ENCODE peak calls at places on chromosomes 5 and 9, in nine cellular contexts. J is neuronal stem cell; P is Peyer's patch; B is CD8-positive, alpha-beta T cell; C is fibroblast of lung; I is A549; A is H9; U is CD4-positive, alpha-beta memory T cell; Y is esophagus muscularis mucosa. M is an unnamed sample. For H3K9me3, the result is how much of the 10 kb centered on the place peaks cover.

GRCh38 chr9:100281676-100282387 is 70.9 kb downstream of the TEX10 start:
- DNase-seq in U (no peak), J (no peak), B (no peak), C (no peak), I (no peak), A (no peak), Y (no peak), P (no peak), M (no peak)

GRCh38 chr9:105994970-105995369 is 300.6 kb downstream of the TMEM38B start:
- DNase-seq in Y (no peak), J (no peak), I (peak), A (no peak), U (no peak), B (no peak), C (no peak), P (no peak), M (no peak)

GRCh38 chr5:137054792-137055191 is 444.3 kb downstream of the SPOCK1 start:
- DNase-seq in J (no peak), C (no peak), P (no peak), U (no peak), Y (no peak), B (no peak), A (no peak), I (no peak), M (no peak)

GRCh38 chr5:179113945-179114641 is 53.9 kb downstream of the ZNF354C start:
- DNase-seq in Y (peak), B (no peak), I (no peak), U (no peak), P (peak), J (no peak), C (no peak), A (no peak), M (no peak)

GRCh38 chr9:17082343-17082742 is 52.5 kb upstream of the CNTLN start:
- DNase-seq in A (peak), P (no peak), J (peak), C (peak), U (no peak), B (no peak), I (peak), Y (no peak), M (no peak)

GRCh38 chr9:89635007-89635742 is 30.4 kb downstream of the GADD45G start:
- DNase-seq in I (no peak), P (no peak), Y (no peak), C (peak), B (no peak), U (no peak), A (no peak), J (no peak), M (no peak)

GRCh38 chr9:89204811-89205210 is 26.2 kb upstream of the SHC3 start:
- DNase-seq in J (no peak), C (no peak), U (no peak), A (no peak), B (no peak), Y (no peak), P (peak), I (no peak), M (no peak)

GRCh38 chr9:111163738-111164399 is 125.6 kb upstream of the LPAR1 start:
- DNase-seq in A (no peak), C (no peak), J (no peak), I (no peak), U (no peak), Y (no peak), B (no peak), P (no peak), M (no peak)

GRCh38 chr9:84950879-84951811 is 281.6 kb downstream of the NTRK2 start:
- DNase-seq in B (no peak), C (no peak), Y (no peak), U (no peak), J (no peak), I (no peak), P (no peak), A (no peak), M (no peak)

GRCh38 chr9:84947412-84947972 is 278.0 kb downstream of the NTRK2 start:
- DNase-seq in J (no peak), U (no peak), B (no peak), I (peak), C (no peak), A (no peak), Y (no peak), P (no peak), M (no peak)

GRCh38 chr9:84953252-84953773 is 283.8 kb downstream of the NTRK2 start:
- DNase-seq in Y (no peak), J (no peak), I (no peak), B (no peak), U (no peak), A (no peak), C (no peak), P (no peak), M (no peak)

GRCh38 chr9:84949258-84949657 is 279.7 kb downstream of the NTRK2 start:
- DNase-seq in B (no peak), A (no peak), P (no peak), I (no peak), U (no peak), C (no peak), Y (no peak), J (no peak), M (no peak)

DNA sequence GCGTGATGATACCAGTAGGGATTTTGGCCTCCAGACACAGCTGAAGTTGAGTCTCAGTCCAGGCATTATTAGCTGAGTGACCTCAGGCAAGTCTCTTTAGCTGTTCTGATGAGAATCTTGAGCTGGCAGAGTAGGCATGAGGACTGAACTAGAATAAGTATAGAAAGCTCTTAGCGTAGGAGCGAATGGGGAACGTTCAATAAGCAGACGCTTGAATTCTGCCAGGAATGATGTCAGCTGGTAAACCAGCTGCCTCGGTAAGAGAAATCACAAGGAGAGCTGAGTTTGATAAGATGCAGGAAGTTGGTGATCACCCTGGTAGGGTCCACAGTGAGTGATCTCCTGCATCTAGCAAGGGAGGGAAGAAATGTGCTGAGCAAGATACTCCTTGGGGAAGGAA is 280.4 kb downstream of the NTRK2 start:
- DNase-seq in J (no peak), U (no peak), A (no peak), Y (no peak), I (no peak), P (no peak), B (no peak), C (no peak), M (no peak)
- H3K9me3 ChIP-seq in J (under half), U (under half), A (under half), Y (under half), I (under half), P (under half), B (under half), C (under half), M (under half)

GRCh38 chr5:124580512-124580911 is 165.9 kb downstream of the ZNF608 start:
- DNase-seq in J (no peak), B (no peak), P (no peak), I (no peak), U (no peak), Y (no peak), A (no peak), C (no peak), M (no peak)
- H3K9me3 ChIP-seq in J (under half), B (under half), P (under half), I (under half), U (under half), Y (under half), A (under half), C (under half), M (under half)

DNA sequence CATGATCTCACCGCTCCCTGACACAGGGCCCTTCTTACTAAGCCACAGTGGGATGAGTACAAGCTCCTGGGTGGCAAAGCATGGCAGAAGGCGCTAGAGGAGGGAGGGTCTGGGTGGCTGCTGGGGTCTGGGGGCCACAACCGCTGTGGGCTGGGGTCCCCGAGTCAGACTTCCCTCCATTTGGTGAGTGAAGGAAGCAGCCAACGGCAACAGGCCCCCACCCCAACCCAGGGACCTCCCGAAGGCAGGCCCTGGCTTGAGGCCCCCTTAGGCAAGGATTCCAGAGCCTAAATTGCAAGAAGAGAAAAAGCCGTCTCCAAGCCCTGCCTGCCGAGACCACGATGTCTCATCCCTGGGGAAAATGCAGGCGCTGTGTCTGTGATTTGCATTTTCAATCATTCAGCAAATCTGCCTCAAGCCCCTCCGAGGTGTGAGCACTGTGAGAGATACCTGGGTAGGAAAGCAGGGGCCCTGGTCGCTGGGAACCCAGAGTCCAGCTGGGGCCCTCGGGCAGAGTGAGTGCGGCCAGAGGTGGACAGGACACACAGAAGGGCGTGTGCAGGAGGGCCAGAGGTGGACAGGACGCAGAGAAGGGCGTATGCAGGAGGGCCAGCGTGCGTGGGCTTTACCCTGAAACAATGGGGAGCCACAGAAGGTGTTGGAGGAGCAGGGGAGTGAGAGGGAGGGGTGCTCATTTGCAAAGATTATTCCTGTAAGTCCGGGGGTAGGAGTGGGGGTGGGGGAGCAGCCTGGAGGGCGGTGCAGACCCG is 135.7 kb downstream of the OLFM1 start:
- DNase-seq in I (no peak), A (no peak), P (no peak), Y (no peak), C (no peak), B (no peak), J (no peak), U (no peak), M (no peak)
- H3K9me3 ChIP-seq in I (under half), A (under half), P (under half), Y (under half), C (under half), B (under half), J (under half), U (under half), M (under half)

GRCh38 chr5:141250576-141250975 is 5.4 kb downstream of the PCDHB15 start:
- DNase-seq in Y (no peak), A (no peak), C (no peak), J (no peak), P (no peak), B (no peak), I (no peak), U (no peak), M (no peak)

GRCh38 chr5:141241496-141241895 is 3.7 kb upstream of the PCDHB15 start:
- DNase-seq in P (no peak), Y (no peak), U (no peak), I (no peak), B (no peak), C (no peak), A (no peak), J (no peak), M (no peak)

DNA sequence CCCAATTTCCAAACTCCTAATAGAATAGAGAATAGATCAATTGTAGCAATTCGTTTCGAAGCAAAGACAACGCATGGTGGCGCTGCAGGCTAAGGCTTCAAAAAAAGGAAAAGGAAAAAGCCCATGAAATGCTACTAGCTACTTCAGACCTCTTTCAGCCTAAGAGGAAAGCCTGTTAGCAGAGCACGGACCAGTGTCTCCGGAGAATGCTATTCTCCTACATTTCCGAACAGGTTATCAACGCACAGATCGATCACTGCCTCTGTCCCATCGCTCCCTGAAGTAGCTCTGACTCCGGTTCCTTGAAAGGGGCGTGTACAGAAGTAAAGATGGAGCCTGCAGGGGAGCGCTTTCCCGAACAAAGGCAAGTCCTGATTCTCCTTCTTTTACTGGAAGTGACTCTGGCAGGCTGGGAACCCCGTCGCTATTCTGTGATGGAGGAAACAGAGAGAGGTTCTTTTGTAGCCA is at the start of gene PCDHB15:
- DNase-seq in B (peak), J (peak), Y (no peak), C (peak), I (peak), U (peak), P (no peak), A (peak), M (no peak)
- H3K9me3 ChIP-seq in B (under half), J (under half), Y (half or more), C (under half), I (under half), U (under half), P (under half), A (under half), M (under half)

DNA sequence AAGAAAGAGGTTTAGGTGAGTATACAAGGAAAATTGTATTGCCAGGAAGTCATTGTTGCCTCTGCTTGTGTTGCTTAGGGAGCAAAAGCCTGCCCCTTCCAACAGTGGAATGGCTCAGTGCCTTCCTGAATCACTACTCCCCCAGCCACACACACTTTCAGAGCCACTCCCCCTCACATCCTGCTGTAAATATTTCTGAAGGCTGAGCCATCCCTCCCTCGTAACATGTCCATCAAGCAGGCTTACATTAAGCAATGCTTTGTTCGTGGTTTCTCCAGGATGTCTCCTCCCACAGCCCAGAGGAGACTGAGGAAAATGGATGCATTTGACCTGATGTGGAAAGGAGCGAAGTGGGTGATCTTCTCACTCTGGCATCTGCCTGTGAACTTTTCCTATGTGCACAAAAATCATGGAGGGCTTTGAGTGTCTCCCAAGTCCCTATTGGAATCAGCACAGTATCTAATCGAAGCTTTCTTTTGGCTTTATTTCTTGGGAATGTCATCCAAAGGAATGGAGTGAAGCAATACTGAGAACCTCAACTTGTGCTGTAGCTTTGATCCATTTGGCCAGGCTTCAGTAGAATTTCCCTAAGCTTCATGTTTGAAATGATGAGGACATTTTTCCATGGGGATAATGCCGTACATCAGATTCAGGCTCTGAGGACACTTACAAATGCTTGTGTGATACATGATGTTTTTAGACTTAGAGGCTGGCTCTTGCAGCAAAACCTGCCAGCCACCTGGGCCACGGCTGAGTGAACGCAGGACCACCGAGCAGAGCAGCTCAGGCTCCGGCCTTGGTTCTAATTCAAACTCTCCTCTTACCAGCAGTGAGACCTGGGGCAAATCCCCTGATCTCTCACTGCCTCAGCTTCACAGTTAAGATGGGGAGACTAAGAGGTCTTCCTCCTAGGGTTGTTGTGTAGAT is 389.2 kb downstream of the ENC1 start:
- DNase-seq in B (no peak), J (no peak), P (no peak), C (peak), A (no peak), I (peak), Y (peak), U (no peak), M (no peak)
- H3K9me3 ChIP-seq in B (under half), J (under half), P (under half), C (under half), A (under half), I (under half), Y (under half), U (under half), M (under half)